ENCODE peak calls at places on chromosomes 4 and X, in six cellular contexts. F, N, O, T, W and D are unnamed samples.

GRCh38 chrX:151889451-151889850 is 23.2 kb upstream of the MAGEA4 start:
- DNase-seq in F (no peak), N (no peak), O (no peak), T (no peak), W (no peak), D (no peak)

GRCh38 chr4:176805155-176805554 is 12.4 kb upstream of the VEGFC start:
- DNase-seq in F (no peak), N (no peak), O (no peak), T (no peak), W (no peak), D (no peak)

GRCh38 chr4:16977081-16977480 is 78.6 kb upstream of the LDB2 start:
- DNase-seq in F (no peak), N (no peak), O (no peak), T (no peak), W (no peak), D (no peak)

GRCh38 chr4:1793496-1793840 is 375 bp downstream of the FGFR3 start:
- DNase-seq in F (peak; percentile 58), N (no peak), O (no peak), T (peak; percentile 73), W (peak; percentile 65), D (no peak)

GRCh38 chr4:187618701-187619278 is 376.8 kb upstream of the ZFP42 start:
- DNase-seq in F (no peak), N (no peak), O (no peak), T (no peak), W (no peak), D (no peak)

GRCh38 chrX:103276581-103277002 is at the start of gene TCEAL5:
- DNase-seq in F (no peak), N (no peak), O (peak; percentile 48), T (no peak), W (no peak), D (no peak)

GRCh38 chr4:48509543-48509942 is 19.5 kb downstream of the ZAR1 start:
- DNase-seq in F (no peak), N (no peak), O (no peak), T (no peak), W (no peak), D (no peak)

GRCh38 chrX:136582624-136583023 is 50.6 kb downstream of the VGLL1 start:
- DNase-seq in F (no peak), N (no peak), O (no peak), T (no peak), W (no peak), D (no peak)

GRCh38 chr4:142656178-142656577 is 189.9 kb downstream of the INPP4B start:
- DNase-seq in F (no peak), N (no peak), O (no peak), T (no peak), W (no peak), D (no peak)

GRCh38 chrX:74343970-74344622 is 40.1 kb downstream of the ZCCHC13 start:
- DNase-seq in F (peak; percentile 67), N (peak; percentile 60), O (peak; percentile 27), T (peak; percentile 78), W (peak; percentile 63), D (no peak)

GRCh38 chr4:55742655-55743191 is 76.9 kb upstream of the EXOC1L start:
- DNase-seq in F (no peak), N (peak; percentile 3), O (no peak), T (peak; percentile 74), W (no peak), D (no peak)

GRCh38 chr4:168536448-168536847 is 39.6 kb downstream of the PALLD start:
- DNase-seq in F (no peak), N (no peak), O (no peak), T (peak; percentile 60), W (no peak), D (no peak)

GRCh38 chr4:39469429-39470077 is 10.7 kb downstream of the LIAS start:
- DNase-seq in F (no peak), N (peak; percentile 89), O (peak; percentile 69), T (peak; percentile 67), W (no peak), D (peak; percentile 54)

GRCh38 chr4:167100120-167100519 is 134.2 kb downstream of the SPOCK3 start:
- DNase-seq in F (no peak), N (peak; percentile 1), O (no peak), T (no peak), W (no peak), D (no peak)

GRCh38 chrX:151084454-151084853 is 91.9 kb upstream of the GPR50 start:
- DNase-seq in F (no peak), N (no peak), O (no peak), T (no peak), W (no peak), D (no peak)

GRCh38 chrX:111460612-111461011 is 48.6 kb upstream of the DCX start:
- DNase-seq in F (no peak), N (no peak), O (no peak), T (no peak), W (no peak), D (no peak)

GRCh38 chr4:88511236-88511635 is 12.3 kb downstream of the PYURF start:
- DNase-seq in F (no peak), N (no peak), O (no peak), T (no peak), W (no peak), D (no peak)

GRCh38 chr4:165743422-165743821 is 129.6 kb upstream of the TLL1 start:
- DNase-seq in F (no peak), N (no peak), O (no peak), T (no peak), W (no peak), D (no peak)

GRCh38 chr4:687975-688694 is 816 bp downstream of the SLC49A3 start:
- DNase-seq in F (peak; percentile 49), N (no peak), O (no peak), T (no peak), W (no peak), D (no peak)

GRCh38 chr4:142331132-142331531 is 515.0 kb downstream of the INPP4B start:
- DNase-seq in F (no peak), N (no peak), O (peak; percentile 33), T (no peak), W (no peak), D (no peak)

GRCh38 chrX:23435108-23435507 is 100.5 kb downstream of the PTCHD1 start:
- DNase-seq in F (no peak), N (no peak), O (no peak), T (no peak), W (no peak), D (no peak)

GRCh38 chr4:146981651-146982050 is 36.0 kb upstream of the TTC29 start:
- DNase-seq in F (no peak), N (no peak), O (no peak), T (no peak), W (no peak), D (no peak)

GRCh38 chrX:8663325-8663724 is 68.6 kb downstream of the ANOS1 start:
- DNase-seq in F (no peak), N (no peak), O (no peak), T (no peak), W (no peak), D (no peak)

GRCh38 chrX:98357146-98357545 is 1473.4 kb downstream of the RPA4 start:
- DNase-seq in F (no peak), N (no peak), O (no peak), T (no peak), W (no peak), D (no peak)

GRCh38 chr4:156972370-156972980 is 876 bp upstream of the PDGFC start:
- DNase-seq in F (no peak), N (no peak), O (no peak), T (no peak), W (no peak), D (no peak)

GRCh38 chr4:170259631-170260153 is 169.9 kb upstream of the AADAT start:
- DNase-seq in F (peak; percentile 74), N (peak; percentile 92), O (peak; percentile 20), T (peak; percentile 76), W (peak; percentile 89), D (peak; percentile 69)

GRCh38 chr4:664713-665231 is 9.3 kb downstream of the ATP5ME start:
- DNase-seq in F (no peak), N (no peak), O (peak; percentile 14), T (no peak), W (no peak), D (no peak)

GRCh38 chr4:74624351-74625151 is 169.8 kb downstream of the BTC start:
- DNase-seq in F (no peak), N (peak; percentile 85), O (no peak), T (peak; percentile 15), W (no peak), D (no peak)
- TF ChIP-seq EP300 in F (no peak), N (peak; percentile 92), O (no peak), T (peak; percentile 10), W (no peak), D (no peak)

GRCh38 chrX:10120828-10121227 is 35.9 kb upstream of the CLCN4 start:
- DNase-seq in F (no peak), N (no peak), O (no peak), T (no peak), W (no peak), D (no peak)
- H3K36me3 ChIP-seq in F (no peaks in the 10 kb centered on the region), N (no peaks in the 10 kb centered on the region), O (no peaks in the 10 kb centered on the region), T (no peaks in the 10 kb centered on the region), W (no peaks in the 10 kb centered on the region), D (no peaks in the 10 kb centered on the region)

GRCh38 chr4:84394386-84394785 is 104.7 kb downstream of the NKX6-1 start:
- DNase-seq in F (no peak), N (no peak), O (no peak), T (no peak), W (no peak), D (no peak)

GRCh38 chr4:84389406-84389805 is 109.7 kb downstream of the NKX6-1 start:
- DNase-seq in F (no peak), N (no peak), O (no peak), T (no peak), W (no peak), D (no peak)

DNA sequence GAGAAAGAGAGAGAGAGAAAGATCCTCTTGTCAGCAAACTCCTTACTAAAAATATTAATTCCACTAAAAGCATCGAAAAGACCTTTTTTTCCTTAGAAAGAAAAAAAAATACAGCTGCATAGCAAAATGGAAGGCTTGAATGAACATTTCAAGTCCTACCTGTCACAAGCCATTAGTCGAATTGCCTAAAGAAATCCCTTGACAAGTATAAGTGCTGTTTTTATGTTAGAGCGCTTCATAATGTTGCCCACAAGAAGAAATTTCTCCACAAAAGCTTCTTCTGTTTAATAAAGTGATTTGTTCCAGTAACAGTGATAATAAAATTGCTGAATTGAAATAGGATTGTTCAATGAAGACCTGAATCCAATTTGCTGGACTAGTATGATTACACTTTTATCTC is 105.9 kb downstream of the NKX6-1 start:
- DNase-seq in F (no peak), N (no peak), O (no peak), T (no peak), W (no peak), D (no peak)
- TF ChIP-seq EP300 in F (no peak), N (no peak), O (no peak), T (no peak), W (no peak), D (no peak)

GRCh38 chr4:7050481-7051143 is 7.4 kb downstream of the TADA2B start:
- DNase-seq in F (peak; percentile 54), N (no peak), O (peak; percentile 64), T (no peak), W (no peak), D (no peak)
- H3K36me3 ChIP-seq in F (peaks cover 20% of the 10 kb centered on the region), N (peaks cover 25% of the 10 kb centered on the region), O (no peaks in the 10 kb centered on the region), T (peaks cover 32% of the 10 kb centered on the region), W (peaks cover 15% of the 10 kb centered on the region), D (no peaks in the 10 kb centered on the region)

DNA sequence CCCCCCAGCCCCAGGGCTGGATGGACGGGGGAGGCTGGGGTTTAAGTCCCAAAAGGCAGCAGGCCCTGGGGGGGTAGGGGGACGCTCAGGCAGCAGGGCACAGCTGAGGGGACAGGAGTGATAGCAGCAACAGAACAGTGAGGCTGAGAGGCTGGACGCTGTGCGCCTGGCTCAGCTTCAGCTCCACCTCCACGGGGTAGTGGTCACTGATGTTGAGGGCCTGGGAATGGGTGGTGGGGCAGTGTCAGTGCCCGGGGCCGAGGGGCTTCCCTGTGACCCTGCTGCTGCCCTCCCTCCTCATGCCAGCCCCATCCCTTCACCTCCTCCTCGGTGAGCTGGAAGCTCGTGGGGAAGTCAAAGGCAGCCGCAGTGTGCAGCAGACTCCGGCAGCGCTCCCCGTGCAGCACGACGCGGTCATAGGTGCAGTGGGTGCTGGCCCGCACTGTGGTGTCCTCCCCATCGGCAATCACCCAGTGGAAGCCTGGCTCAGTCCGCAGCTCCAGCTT is 4.5 kb downstream of the RPL10 start:
- DNase-seq in F (no peak), N (no peak), O (no peak), T (no peak), W (no peak), D (no peak)
- TF ChIP-seq EP300 in F (no peak), N (no peak), O (no peak), T (no peak), W (no peak), D (no peak)